ENCODE peak calls at places on chromosomes 16 and 17, in nine cellular contexts. P is skeletal muscle cell; Q is M059J; B is stimulated activated CD4-positive, alpha-beta T cell treated with anti-CD3 and anti-CD28 coated beads, Interleukin-1b, Interleukin-23, amount 100 ng/mL, for 24 hours; T is C1 segment of cervical spinal cord; Y is lower leg skin; I is AG10803; V is stimulated activated CD8-positive, alpha-beta memory T cell treated with anti-CD3 and anti-CD28 coated beads, Interleukin-15, amount 100 ng/mL, for 1 hour; J is NCI-H1092 treated with DMSO at 0.1 percent for 48 hours. H is an unnamed sample.

GRCh38 chr17:14616508-14616907 is 315.6 kb downstream of the HS3ST3B1 start:
- DNase-seq in V (no peak), B (no peak), J (no peak), Y (no peak), P (no peak), Q (peak), I (peak), T (no peak), H (no peak)

GRCh38 chr16:65285128-65286120 is 163.6 kb upstream of the CDH11 start:
- DNase-seq in Q (peak), B (no peak), J (peak), P (no peak), V (no peak), I (peak), Y (no peak), T (no peak), H (no peak)

GRCh38 chr16:4433914-4434787 is 8.5 kb downstream of the DNAJA3 start:
- DNase-seq in T (no peak), V (no peak), Y (no peak), B (no peak), J (no peak), Q (no peak), P (no peak), I (no peak), H (no peak)

GRCh38 chr16:86965331-86965730 is 351.9 kb downstream of the C16orf95 start:
- DNase-seq in I (no peak), P (no peak), J (no peak), V (no peak), T (no peak), B (no peak), Y (no peak), Q (no peak), H (no peak)

GRCh38 chr16:10153993-10154788 is 28.0 kb downstream of the GRIN2A start:
- DNase-seq in I (no peak), Y (no peak), P (no peak), B (no peak), Q (peak), J (no peak), T (no peak), V (no peak), H (no peak)

GRCh38 chr17:60604686-60605334 is 4.8 kb downstream of the PPM1D start:
- DNase-seq in P (no peak), Y (no peak), J (no peak), Q (peak), I (peak), V (no peak), B (no peak), T (peak), H (no peak)

GRCh38 chr16:79449906-79450305 is 150.6 kb downstream of the MAF start:
- DNase-seq in Q (no peak), J (no peak), T (no peak), P (no peak), Y (no peak), V (no peak), I (no peak), B (no peak), H (no peak)

GRCh38 chr16:11329080-11329491 is 16.2 kb upstream of the RMI2 start:
- DNase-seq in T (no peak), Y (no peak), J (no peak), P (no peak), V (no peak), B (no peak), Q (peak), I (peak), H (no peak)

GRCh38 chr16:1312459-1312801 is 3.0 kb downstream of the UBE2I start:
- DNase-seq in Y (no peak), B (no peak), V (no peak), Q (no peak), J (no peak), P (no peak), T (no peak), I (no peak), H (no peak)

GRCh38 chr17:78746263-78746948 is 35.7 kb downstream of the CYTH1 start:
- DNase-seq in V (no peak), J (no peak), P (no peak), Y (no peak), I (no peak), T (no peak), B (no peak), Q (no peak), H (no peak)

GRCh38 chr16:1895068-1895467 is 23.1 kb upstream of the MEIOB start:
- DNase-seq in I (no peak), J (no peak), B (no peak), V (no peak), Y (no peak), T (no peak), P (no peak), Q (no peak), H (no peak)

GRCh38 chr17:44044092-44044491 is 22.4 kb downstream of the LSM12 start:
- DNase-seq in I (peak), P (peak), B (no peak), Y (no peak), Q (peak), T (no peak), J (no peak), V (no peak), H (no peak)

GRCh38 chr17:57001541-57001940 is 23.6 kb downstream of the SCPEP1 start:
- DNase-seq in I (no peak), Y (no peak), J (no peak), T (no peak), B (no peak), P (no peak), V (no peak), Q (no peak), H (no peak)

GRCh38 chr16:12516621-12517309 is 286.9 kb downstream of the CPPED1 start:
- DNase-seq in P (no peak), V (no peak), I (no peak), B (no peak), Y (no peak), J (no peak), Q (no peak), T (no peak), H (no peak)

GRCh38 chr16:50280932-50281331 is 14.6 kb downstream of the ADCY7 start:
- DNase-seq in V (no peak), B (no peak), I (no peak), J (no peak), P (no peak), T (no peak), Q (no peak), Y (no peak), H (no peak)

GRCh38 chr16:29824589-29825144 is 4.4 kb downstream of the MVP start:
- DNase-seq in I (peak), J (no peak), P (no peak), Y (no peak), V (no peak), B (no peak), Q (peak), T (no peak), H (no peak)

GRCh38 chr16:58249780-58250478 is 44.9 kb downstream of the PRSS54 start:
- DNase-seq in B (peak), Y (peak), I (peak), J (peak), Q (peak), P (peak), V (peak), T (peak), H (peak)

GRCh38 chr17:70144260-70144846 is 25.0 kb upstream of the KCNJ2 start:
- DNase-seq in Q (peak), P (no peak), B (no peak), V (no peak), I (peak), T (no peak), J (peak), Y (no peak), H (peak)

GRCh38 chr17:17387017-17387416 is 83.8 kb downstream of the NT5M start:
- DNase-seq in Y (no peak), B (no peak), I (no peak), J (no peak), P (no peak), V (no peak), Q (no peak), T (no peak), H (no peak)

GRCh38 chr16:66130296-66130910 is 236.1 kb upstream of the CDH5 start:
- DNase-seq in B (no peak), Q (peak), Y (no peak), P (no peak), J (no peak), V (no peak), T (no peak), I (peak), H (no peak)

GRCh38 chr16:69921125-69921524 is 30.0 kb upstream of the CLEC18A start:
- DNase-seq in I (peak), P (no peak), T (no peak), B (no peak), J (no peak), Y (no peak), V (no peak), Q (peak), H (no peak)

GRCh38 chr17:78013683-78014467 is 55.4 kb downstream of the TNRC6C start:
- DNase-seq in V (peak), Q (peak), Y (peak), B (peak), T (peak), J (peak), I (peak), P (no peak), H (peak)

GRCh38 chr16:2912330-2913199 is 834 bp downstream of the FLYWCH1 start:
- DNase-seq in T (peak), P (no peak), B (peak), V (no peak), I (peak), Q (peak), J (no peak), Y (no peak), H (peak)

GRCh38 chr17:68580236-68580903 is 20.8 kb downstream of the FAM20A start:
- DNase-seq in J (no peak), V (no peak), Q (peak), I (peak), P (peak), Y (peak), T (no peak), B (no peak), H (peak)

GRCh38 chr16:53053967-53054669 is 673 bp upstream of the CHD9 start:
- DNase-seq in Y (peak), P (no peak), J (peak), B (no peak), T (no peak), I (no peak), Q (no peak), V (no peak), H (peak)

GRCh38 chr16:70490261-70490660 is 33.1 kb downstream of the COG4 start:
- DNase-seq in J (no peak), V (no peak), I (no peak), Q (no peak), T (peak), P (no peak), Y (no peak), B (no peak), H (peak)

GRCh38 chr16:69309316-69309715 is 1.8 kb upstream of the VPS4A start:
- DNase-seq in T (peak), I (no peak), Q (no peak), B (no peak), V (no peak), J (no peak), P (no peak), Y (no peak), H (no peak)

GRCh38 chr17:34235389-34236028 is 19.6 kb upstream of the CCL2 start:
- DNase-seq in Q (peak), J (no peak), P (no peak), T (no peak), Y (peak), I (no peak), V (no peak), B (no peak), H (no peak)

GRCh38 chr16:47732122-47732805 is 271.1 kb downstream of the PHKB start:
- DNase-seq in J (no peak), Y (no peak), Q (peak), V (no peak), T (no peak), B (no peak), P (peak), I (peak), H (peak)

GRCh38 chr16:2333772-2334379 is 6.7 kb downstream of the ABCA3 start:
- DNase-seq in Y (no peak), J (no peak), Q (peak), I (peak), B (no peak), P (no peak), V (no peak), T (no peak), H (no peak)

GRCh38 chr17:49748223-49748622 is 15.7 kb downstream of the FAM117A start:
- DNase-seq in I (no peak), Y (no peak), J (no peak), P (no peak), Q (no peak), T (no peak), V (no peak), B (no peak), H (no peak)

GRCh38 chr17:78538033-78538776 is 39.0 kb downstream of the DNAH17 start:
- DNase-seq in J (no peak), T (no peak), P (no peak), B (no peak), Q (peak), I (no peak), Y (no peak), V (no peak), H (no peak)

GRCh38 chr16:14553447-14553846 is 76.6 kb downstream of the PARN start:
- DNase-seq in P (no peak), Q (no peak), T (no peak), I (no peak), J (no peak), B (no peak), V (no peak), Y (no peak), H (no peak)

GRCh38 chr17:70099884-70100283 is 24.9 kb downstream of the KCNJ16 start:
- DNase-seq in V (no peak), Q (no peak), J (no peak), B (no peak), P (no peak), Y (no peak), I (no peak), T (no peak), H (no peak)

GRCh38 chr16:50301626-50302471 is 35.5 kb downstream of the ADCY7 start:
- DNase-seq in I (peak), J (no peak), Q (peak), B (no peak), V (no peak), P (peak), T (no peak), Y (no peak), H (no peak)

GRCh38 chr17:14198013-14198412 is 38.6 kb downstream of the CDRT15 start:
- DNase-seq in Y (no peak), B (no peak), V (no peak), I (no peak), Q (no peak), P (no peak), J (peak), T (no peak), H (no peak)

GRCh38 chr17:5595831-5596230 is 11.5 kb upstream of the NLRP1 start:
- DNase-seq in Q (no peak), B (no peak), J (no peak), I (no peak), P (no peak), T (no peak), Y (no peak), V (no peak), H (no peak)